ENCODE peak calls at places on chromosome 21, in eight cellular contexts. D is omental fat pad; Q is CD8-positive, alpha-beta T cell; X is choroid plexus epithelial cell; G is tibial nerve; J is osteoblast; K is right lobe of liver; T is sigmoid colon. Y is an unnamed sample.

GRCh38 chr21:30986966-30987365 is 51.3 kb downstream of the KRTAP19-8 start:
- DNase-seq in D (no peak), T (no peak), J (no peak), G (no peak), X (no peak), Q (no peak), K (no peak), Y (no peak)

GRCh38 chr21:34075760-34076159 is 2.4 kb downstream of the MRPS6 start:
- DNase-seq in X (peak; percentile 46), D (no peak), J (no peak), T (no peak), G (no peak), K (no peak), Q (no peak), Y (no peak)

GRCh38 chr21:27805696-27806095 is 838.8 kb upstream of the ADAMTS5 start:
- DNase-seq in X (no peak), D (no peak), Q (no peak), G (no peak), T (no peak), J (no peak), K (no peak), Y (no peak)

GRCh38 chr21:29300547-29301138 is 1.9 kb downstream of the BACH1 start:
- DNase-seq in K (no peak), G (no peak), Q (no peak), X (peak; percentile 75), T (no peak), J (peak; percentile 35), D (no peak), Y (no peak)

GRCh38 chr21:33760641-33761103 is 118.4 kb downstream of the ITSN1 start:
- DNase-seq in G (no peak), K (no peak), D (no peak), J (no peak), X (peak; percentile 88), T (no peak), Q (no peak), Y (no peak)

GRCh38 chr21:14259669-14260458 is 43.9 kb downstream of the RBM11 start:
- DNase-seq in J (peak; percentile 69), D (no peak), X (peak; percentile 81), K (no peak), T (no peak), G (no peak), Q (no peak), Y (no peak)

GRCh38 chr21:44941567-44941966 is 1.7 kb downstream of the SLX9 start:
- DNase-seq in D (no peak), J (peak; percentile 22), T (peak; percentile 42), Q (no peak), G (no peak), K (no peak), X (no peak), Y (no peak)

GRCh38 chr21:31878831-31879230 is 6.0 kb downstream of the HUNK start:
- DNase-seq in Q (no peak), D (no peak), G (no peak), T (no peak), J (no peak), X (no peak), K (no peak), Y (no peak)

GRCh38 chr21:14900611-14901010 is 164.2 kb downstream of the NRIP1 start:
- DNase-seq in Q (no peak), G (no peak), K (no peak), T (no peak), D (no peak), X (peak; percentile 62), J (peak; percentile 87), Y (no peak)

GRCh38 chr21:26844258-26845065 is 747 bp downstream of the ADAMTS1 start:
- DNase-seq in X (peak; percentile 65), K (peak; percentile 58), G (peak; percentile 21), Q (no peak), T (peak; percentile 84), J (peak; percentile 29), D (no peak), Y (peak; percentile 58)

GRCh38 chr21:34029724-34030528 is 43.5 kb upstream of the MRPS6 start:
- DNase-seq in J (peak; percentile 54), X (peak; percentile 92), G (no peak), K (peak; percentile 54), Q (no peak), D (no peak), T (no peak), Y (no peak)

GRCh38 chr21:16420086-16420724 is 690.4 kb downstream of the USP25 start:
- DNase-seq in J (no peak), D (no peak), G (peak; percentile 38), T (peak; percentile 71), K (peak; percentile 70), X (peak; percentile 87), Q (no peak), Y (no peak)

GRCh38 chr21:18529253-18529652 is 125.7 kb upstream of the TMPRSS15 start:
- DNase-seq in T (no peak), J (no peak), G (no peak), X (peak; percentile 87), K (no peak), Q (no peak), D (no peak), Y (no peak)

GRCh38 chr21:34510148-34511142 is 1.6 kb downstream of the KCNE1 start:
- DNase-seq in J (peak; percentile 92), D (no peak), K (peak; percentile 90), X (peak; percentile 89), G (peak; percentile 62), Q (no peak), T (peak; percentile 82), Y (no peak)

GRCh38 chr21:33734326-33734725 is 92.0 kb downstream of the ITSN1 start:
- DNase-seq in D (no peak), X (peak; percentile 69), Q (no peak), J (no peak), T (no peak), G (no peak), K (no peak), Y (no peak)

DNA sequence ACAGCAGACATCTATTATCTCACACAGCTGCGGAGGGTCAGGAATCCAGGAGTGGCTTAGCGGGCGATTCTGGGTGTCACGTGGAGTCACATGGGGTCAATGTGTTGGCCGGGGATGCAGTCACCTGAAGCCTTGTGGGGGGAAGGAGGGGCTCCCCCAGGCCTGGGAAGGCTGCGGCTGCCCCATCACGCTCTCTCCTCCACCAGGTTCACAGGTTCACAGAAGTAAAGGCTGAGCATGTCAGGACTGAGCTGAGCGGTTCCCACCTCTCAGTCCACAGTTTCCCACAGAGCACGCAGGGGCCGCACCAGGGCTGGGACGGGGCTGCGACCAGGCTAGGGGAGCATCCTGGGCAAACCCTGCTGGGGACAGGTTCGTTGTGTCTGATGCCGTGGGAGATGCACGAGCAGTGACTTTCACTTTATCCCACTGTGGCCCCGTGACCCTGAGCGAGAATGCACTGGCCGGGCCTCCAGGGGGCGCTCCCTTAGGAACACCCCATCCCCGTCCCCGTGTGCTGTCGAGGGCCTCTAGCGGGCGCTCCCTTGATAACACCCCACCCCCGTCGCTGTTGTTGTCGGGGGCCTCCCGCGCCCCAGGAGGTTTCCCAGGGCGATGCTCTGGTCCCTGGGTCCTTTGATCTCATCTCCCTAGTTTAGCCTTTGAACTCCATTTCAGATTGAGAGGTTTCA is 73.2 kb upstream of the TRAPPC10 start:
- DNase-seq in X (peak; percentile 81), D (peak; percentile 71), G (peak; percentile 44), T (peak; percentile 87), Q (peak; percentile 88), K (peak; percentile 80), J (peak; percentile 99), Y (peak; percentile 78)
- TF ChIP-seq CTCF in X (peak; percentile 98), D (peak; percentile 77), G (peak; percentile 91), T (peak; percentile 86), Q (peak; percentile 100), K (peak; percentile 96), J (peak; percentile 94), Y (peak; percentile 70)

DNA sequence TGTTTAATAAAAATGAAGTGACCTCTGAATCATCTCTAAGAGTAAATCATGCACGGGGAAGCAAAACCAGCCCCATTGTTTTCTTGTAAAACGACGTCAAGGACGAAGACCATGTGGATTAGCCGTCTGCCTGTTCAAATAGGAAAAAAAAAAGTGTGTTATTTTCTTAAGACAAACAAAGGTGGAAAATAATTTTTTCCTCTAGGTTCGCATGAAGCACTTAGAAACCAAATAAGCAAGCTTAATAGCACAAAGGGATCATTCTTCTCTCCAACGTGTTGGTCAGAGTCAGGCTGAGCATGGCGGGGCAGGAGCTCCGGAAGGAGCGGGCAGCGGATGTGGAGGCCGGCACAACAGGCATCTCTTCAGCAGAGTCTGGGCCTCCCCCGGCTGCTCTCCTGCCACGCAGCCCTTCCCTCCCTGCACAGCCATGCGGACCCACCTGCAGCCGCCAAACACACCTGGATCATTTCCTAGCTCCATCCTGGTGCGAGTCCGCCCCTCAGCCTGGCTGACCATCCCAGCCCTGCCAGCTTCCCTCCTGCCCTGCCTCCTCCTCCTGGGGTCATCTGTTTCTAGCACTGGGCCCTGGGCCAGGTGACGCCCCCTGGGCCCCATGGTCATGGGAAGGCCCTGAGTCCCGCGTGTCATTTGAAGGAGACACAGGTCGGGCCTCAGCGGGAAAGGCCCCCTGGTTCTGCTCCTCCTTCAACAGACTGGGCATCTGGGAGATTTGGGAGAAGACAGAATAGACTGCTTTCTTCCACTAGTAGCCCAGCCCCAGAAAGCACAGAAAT is 40.2 kb downstream of the MX1 start:
- DNase-seq in D (no peak), T (no peak), X (no peak), Q (no peak), G (no peak), K (no peak), J (no peak), Y (no peak)
- TF ChIP-seq CTCF in D (no peak), T (no peak), X (no peak), Q (no peak), G (no peak), K (no peak), J (no peak), Y (no peak)

DNA sequence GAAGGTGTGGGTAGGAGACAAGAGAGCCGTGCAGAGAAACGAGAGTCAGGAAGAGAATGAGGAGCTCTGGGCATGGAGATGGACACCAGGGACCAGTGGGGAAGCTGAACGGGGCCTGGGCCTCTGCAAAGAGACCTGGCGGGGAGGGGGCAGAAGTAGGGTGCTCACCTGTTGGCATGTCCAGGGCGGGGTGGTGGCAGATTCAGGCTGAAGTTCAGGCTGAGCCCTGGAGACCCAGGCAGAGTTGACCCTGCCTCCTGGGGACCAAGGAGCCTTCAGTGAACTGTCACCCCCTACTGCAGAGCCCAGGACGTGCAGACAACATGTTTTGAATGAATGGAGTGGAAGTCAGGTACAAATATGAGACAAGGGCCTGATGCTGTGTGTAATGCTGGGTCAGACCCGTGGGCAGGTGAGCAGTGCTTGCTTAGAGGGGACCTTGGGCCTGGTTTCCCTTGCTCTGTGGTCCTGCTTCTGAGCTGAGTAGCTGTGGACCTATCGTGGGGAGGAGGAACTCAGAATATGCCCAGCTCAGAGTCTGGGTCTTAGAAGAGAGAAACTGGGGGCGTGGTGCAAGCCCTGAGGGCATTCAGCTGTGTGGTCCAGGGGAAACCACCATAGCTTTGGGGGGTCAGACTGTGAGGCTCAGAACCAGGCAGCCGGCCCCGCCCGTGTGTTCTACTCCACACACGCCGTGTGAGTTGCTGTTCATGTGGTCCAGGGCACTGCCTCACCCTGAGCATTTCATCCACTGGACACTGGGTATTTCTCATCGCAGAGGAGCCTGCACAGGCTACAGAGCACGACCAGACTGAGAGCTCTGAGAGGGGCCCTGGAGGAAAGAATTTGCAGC is 21.3 kb upstream of the UMODL1 start:
- DNase-seq in J (peak; percentile 58), D (no peak), T (peak; percentile 56), X (no peak), K (no peak), G (no peak), Q (no peak), Y (no peak)
- TF ChIP-seq CTCF in J (no peak), D (no peak), T (no peak), X (no peak), K (no peak), G (no peak), Q (no peak), Y (no peak)

DNA sequence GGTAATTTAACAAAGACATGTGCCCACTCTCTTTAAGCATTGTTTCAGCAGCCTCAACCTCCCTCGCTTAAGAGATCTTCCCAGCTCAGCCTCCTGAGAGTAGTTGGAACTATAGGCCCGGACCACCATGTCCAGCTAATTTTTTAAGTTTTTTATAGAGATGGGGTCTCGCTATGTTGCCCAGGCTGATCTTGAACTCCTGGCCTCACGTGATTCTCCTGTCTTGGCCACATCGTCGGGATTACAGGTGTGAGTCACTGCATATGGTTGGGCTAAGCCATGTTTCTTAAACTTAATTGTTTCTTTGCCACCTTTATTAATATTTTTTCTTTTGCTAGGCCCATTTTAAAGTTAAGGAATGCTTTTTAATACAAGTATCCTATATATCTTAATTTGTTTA is 18.6 kb upstream of the AGPAT3 start:
- DNase-seq in D (no peak), K (no peak), T (no peak), G (no peak), J (no peak), Q (no peak), X (no peak), Y (no peak)
- TF ChIP-seq CTCF in D (no peak), K (no peak), T (no peak), G (no peak), J (no peak), Q (no peak), X (no peak), Y (no peak)

Y was measured in mesothelial cell of epicardium.